ENCODE peak calls at places on chromosomes 7 and 10, in four cellular contexts. T, M, Z and K are unnamed samples.

GRCh38 chr10:113151178-113151577 is 201.1 kb downstream of the TCF7L2 start:
- DNase-seq in T (no peak), M (no peak), Z (no peak), K (no peak)

GRCh38 chr7:95544174-95544573 is 52.1 kb downstream of the PDK4 start:
- DNase-seq in T (no peak), M (no peak), Z (no peak), K (no peak)

GRCh38 chr7:50446542-50446960 is 3.6 kb downstream of the FIGNL1 start:
- DNase-seq in T (peak; percentile 62), M (no peak), Z (peak; percentile 39), K (no peak)

GRCh38 chr10:53664620-53665019 is 892.0 kb upstream of the MBL2 start:
- DNase-seq in T (no peak), M (no peak), Z (no peak), K (no peak)

GRCh38 chr7:115410972-115411686 is 489.2 kb downstream of the MDFIC start:
- DNase-seq in T (no peak), M (no peak), Z (no peak), K (no peak)

GRCh38 chr10:97647556-97647955 is 7.1 kb downstream of the PI4K2A start:
- DNase-seq in T (no peak), M (no peak), Z (no peak), K (no peak)

GRCh38 chr7:36115448-36116321 is 37.4 kb upstream of the EEPD1 start:
- DNase-seq in T (peak; percentile 79), M (no peak), Z (peak; percentile 82), K (no peak)

GRCh38 chr10:49562893-49563292 is 24.0 kb upstream of the ERCC6 start:
- DNase-seq in T (no peak), M (no peak), Z (no peak), K (no peak)

GRCh38 chr10:971613-972012 is 16.6 kb upstream of the GTPBP4 start:
- DNase-seq in T (no peak), M (no peak), Z (peak; percentile 38), K (no peak)

GRCh38 chr10:44696496-44696895 is 214.6 kb upstream of the TMEM72 start:
- DNase-seq in T (no peak), M (no peak), Z (no peak), K (no peak)
- TF ChIP-seq TAF1 in T (no peak), M (no peak), Z (no peak), K (no peak)

DNA sequence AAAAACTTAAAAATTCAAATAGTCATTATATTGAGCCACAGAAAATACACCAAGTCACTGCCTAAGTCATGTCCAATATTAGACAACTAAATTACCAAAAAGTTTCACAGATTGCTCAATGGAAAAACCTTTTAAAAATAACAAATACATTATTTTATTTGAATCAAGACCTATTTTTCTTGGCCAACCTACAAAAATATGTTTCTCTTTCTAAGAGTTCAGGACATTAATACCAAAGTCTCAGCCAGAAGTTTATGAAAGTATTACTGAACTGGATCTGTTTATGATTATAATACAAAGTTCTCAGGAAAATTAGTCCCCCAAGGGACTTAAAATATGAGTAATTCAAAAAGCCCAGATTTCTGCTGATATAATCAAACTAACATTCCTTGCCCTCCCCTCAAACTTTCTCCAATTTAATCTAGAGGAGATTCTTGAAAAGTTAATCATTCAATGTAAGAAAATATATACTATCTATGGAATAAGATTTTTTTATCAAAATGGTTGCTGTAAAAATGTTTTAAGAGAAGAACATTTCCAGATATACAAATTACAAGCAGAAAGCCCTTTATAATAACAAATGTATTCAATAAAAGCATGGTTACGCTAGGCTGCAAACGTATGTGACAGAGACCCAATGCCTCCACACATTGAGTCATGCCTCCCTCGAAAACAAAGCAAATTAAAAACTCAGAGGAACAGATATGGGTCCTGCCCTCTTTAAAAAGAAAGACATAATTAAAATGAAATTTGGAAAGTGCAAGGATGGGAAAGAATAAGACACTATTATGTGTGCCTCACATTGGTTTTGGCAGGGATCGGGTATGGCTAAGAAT is 381.6 kb downstream of the PARD3 start:
- DNase-seq in T (no peak), M (no peak), Z (no peak), K (no peak)
- TF ChIP-seq HDAC2 in T (no peak), M (no peak), Z (no peak), K (no peak)

DNA sequence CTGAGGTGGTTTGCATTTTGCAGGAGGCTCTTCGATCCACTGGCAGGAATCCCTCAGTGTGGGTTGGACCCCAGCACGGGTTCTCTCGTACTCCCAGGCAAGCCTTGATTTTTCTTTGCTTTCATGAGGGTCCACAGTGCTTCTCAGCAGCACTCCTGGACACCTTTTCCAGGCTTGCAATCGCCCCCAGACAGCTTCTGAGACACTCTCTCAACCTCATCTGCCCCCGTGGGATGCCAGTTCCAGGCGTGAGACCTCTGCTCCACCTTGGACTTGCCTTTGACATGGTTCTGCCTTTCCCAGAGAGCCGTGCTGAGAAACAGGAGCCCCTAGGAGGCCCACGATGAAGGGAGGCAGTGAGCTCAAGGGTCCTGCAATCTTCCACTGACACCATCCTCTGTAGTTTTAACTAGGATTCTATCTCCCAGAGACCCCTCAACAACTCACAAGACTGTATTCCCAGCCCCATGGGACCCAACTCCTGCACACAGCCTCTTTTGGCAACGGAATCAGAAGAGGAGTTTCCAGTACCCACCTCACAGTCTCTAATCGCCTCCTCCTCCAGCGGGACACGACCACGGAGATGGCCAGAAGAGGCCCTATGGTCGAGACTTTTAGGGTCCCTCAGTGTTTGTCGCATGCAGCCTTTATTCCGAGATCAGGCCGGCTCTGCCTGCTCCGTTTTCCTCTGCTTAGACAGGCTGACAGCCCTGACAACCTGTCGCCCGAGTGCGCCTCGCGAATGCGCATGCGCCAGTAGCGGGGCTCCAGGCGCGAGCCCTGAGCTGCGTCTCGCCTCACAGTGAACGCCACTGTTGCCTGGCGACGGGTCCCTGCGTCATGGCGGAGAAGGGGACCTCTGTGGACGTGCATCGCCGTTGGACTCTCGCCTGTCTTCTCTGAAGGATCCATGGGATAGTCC is 26.0 kb upstream of the ZNF273 start:
- DNase-seq in T (no peak), M (peak; percentile 5), Z (no peak), K (peak; percentile 67)
- H3K9ac ChIP-seq in T (no peak overlapping the region), M (no peak overlapping the region), Z (no peak overlapping the region), K (no peak overlapping the region)

DNA sequence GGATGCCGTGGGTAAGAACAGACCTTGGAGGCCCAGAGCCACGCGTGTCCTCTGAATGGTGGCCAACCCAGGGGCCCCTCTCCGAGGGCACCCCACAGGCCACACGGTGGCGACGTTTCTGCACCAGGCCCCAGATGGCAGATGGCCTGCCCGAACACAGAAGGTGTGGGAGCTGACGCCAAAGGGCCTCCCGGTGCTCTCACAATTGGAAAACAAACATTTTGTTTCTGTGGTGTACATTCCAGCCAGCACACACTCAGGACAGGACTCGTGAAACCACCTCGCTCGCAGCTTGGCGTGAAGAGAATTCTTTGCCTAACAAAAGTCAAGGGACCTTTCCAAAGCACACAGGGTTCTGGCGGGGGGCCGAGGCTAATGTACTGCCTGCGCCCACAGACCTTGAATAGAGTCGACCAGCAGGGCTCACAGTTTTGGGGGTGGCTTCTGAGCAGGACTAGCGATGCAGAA is 112.1 kb downstream of the FAM53B start:
- DNase-seq in T (no peak), M (no peak), Z (peak; percentile 8), K (no peak)
- TF ChIP-seq TAF1 in T (no peak), M (no peak), Z (no peak), K (no peak)

GRCh38 chr7:3359011-3359410 is 58.0 kb downstream of the SDK1 start:
- DNase-seq in T (no peak), M (no peak), Z (no peak), K (no peak)
- TF ChIP-seq HDAC2 in T (no peak), M (no peak), Z (no peak), K (no peak)

GRCh38 chr10:119245272-119245671 is 37.9 kb downstream of the GRK5 start:
- DNase-seq in T (no peak), M (no peak), Z (no peak), K (no peak)

GRCh38 chr10:119248681-119249080 is 41.3 kb downstream of the GRK5 start:
- DNase-seq in T (no peak), M (no peak), Z (no peak), K (no peak)

GRCh38 chr10:119246862-119247549 is 39.6 kb downstream of the GRK5 start:
- DNase-seq in T (no peak), M (no peak), Z (no peak), K (no peak)

GRCh38 chr10:119250641-119251314 is 43.4 kb downstream of the GRK5 start:
- DNase-seq in T (no peak), M (peak; percentile 47), Z (no peak), K (no peak)

GRCh38 chr10:119247550-119247894 is 40.2 kb downstream of the GRK5 start:
- DNase-seq in T (no peak), M (no peak), Z (no peak), K (no peak)
- H3K9ac ChIP-seq in T (no peak overlapping the region), M (no peak overlapping the region), Z (no peak overlapping the region), K (no peak overlapping the region)

DNA sequence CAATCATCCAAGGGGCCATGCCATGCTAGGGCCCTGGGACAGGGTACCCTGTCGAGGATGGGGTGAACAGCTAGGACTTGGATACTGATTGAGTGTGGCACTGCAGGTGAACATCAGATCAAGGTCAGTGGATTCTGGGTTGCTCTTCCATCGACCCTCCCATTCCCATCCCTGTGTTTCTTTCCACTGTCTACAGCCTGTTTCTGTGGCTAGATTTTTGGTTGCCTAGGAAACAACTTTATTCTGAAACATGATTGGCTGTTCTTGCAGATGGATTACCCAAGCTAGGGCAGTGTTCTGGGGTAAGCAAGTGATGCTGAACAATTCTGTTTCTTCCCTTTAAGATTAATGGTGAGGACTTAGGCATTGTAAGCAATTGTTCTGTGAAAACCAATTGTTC is 102.5 kb upstream of the BTBD16 start:
- DNase-seq in T (no peak), M (no peak), Z (no peak), K (no peak)
- TF ChIP-seq TAF1 in T (no peak), M (no peak), Z (no peak), K (no peak)

GRCh38 chr7:23235688-23236280 is 10.8 kb upstream of the GPNMB start:
- DNase-seq in T (no peak), M (no peak), Z (peak; percentile 14), K (no peak)
- TF ChIP-seq HDAC2 in T (no peak), M (no peak), Z (no peak), K (no peak)

GRCh38 chr10:71079761-71080380 is 132.5 kb upstream of the UNC5B start:
- DNase-seq in T (no peak), M (no peak), Z (no peak), K (no peak)
- H3K9ac ChIP-seq in T (no peak overlapping the region), M (no peak overlapping the region), Z (no peak overlapping the region), K (no peak overlapping the region)

GRCh38 chr10:128267581-128267980 is 141.4 kb upstream of the MKI67 start:
- DNase-seq in T (no peak), M (no peak), Z (no peak), K (no peak)

GRCh38 chr10:128265596-128265995 is 139.4 kb upstream of the MKI67 start:
- DNase-seq in T (no peak), M (no peak), Z (no peak), K (no peak)

GRCh38 chr10:128263891-128264688 is 137.9 kb upstream of the MKI67 start:
- DNase-seq in T (no peak), M (peak; percentile 17), Z (peak; percentile 23), K (peak; percentile 27)

DNA sequence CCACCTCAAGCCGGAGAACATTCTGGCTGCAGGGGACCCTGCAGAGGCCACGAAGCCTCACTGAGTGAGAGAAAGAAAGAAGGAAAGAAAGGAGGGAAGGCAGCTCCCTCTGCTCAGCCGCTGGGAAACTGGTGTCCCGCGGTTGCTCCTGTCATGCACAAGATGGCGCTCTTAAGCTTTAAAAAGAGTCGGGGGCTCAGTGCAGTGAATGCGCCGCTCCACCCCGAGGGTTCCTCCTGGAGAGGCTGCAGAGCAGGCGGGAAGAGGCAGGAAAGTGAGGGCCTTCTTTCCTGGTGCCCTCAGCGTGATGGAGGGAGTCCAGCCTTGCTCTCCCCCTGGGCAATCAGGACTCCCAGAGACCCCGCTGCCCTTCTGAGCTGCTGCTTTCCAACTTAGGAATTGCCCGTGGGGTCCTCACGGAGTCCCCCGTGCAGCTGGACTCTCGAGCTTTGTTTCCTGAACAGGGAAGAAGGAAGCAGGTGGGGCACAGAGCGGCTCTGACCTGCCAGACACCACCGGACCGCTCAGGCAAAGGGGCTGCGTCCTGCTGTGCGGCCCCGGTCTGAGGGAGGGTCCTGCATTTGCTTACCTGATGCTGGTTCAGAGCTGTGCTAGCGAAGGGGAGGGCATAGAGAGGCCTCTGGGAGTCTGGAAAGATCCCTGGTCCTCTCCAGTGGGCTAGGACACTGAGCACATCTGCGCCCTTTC is 141.9 kb upstream of the MKI67 start:
- DNase-seq in T (no peak), M (peak; percentile 45), Z (peak; percentile 33), K (peak; percentile 67)
- TF ChIP-seq TAF1 in T (no peak), M (no peak), Z (no peak), K (no peak)